ENCODE peak calls at places on chromosomes 6 and 20, in six cellular contexts. W, B, Z, V, O and G are unnamed samples.

GRCh38 chr6:108653864-108654402 is 93.2 kb downstream of the FOXO3 start:
- DNase-seq in W (no peak), O (no peak), B (peak; percentile 88), Z (no peak), V (no peak), G (no peak)

GRCh38 chr6:40640591-40641293 is 53.6 kb upstream of the LRFN2 start:
- DNase-seq in Z (no peak), B (no peak), W (peak; percentile 27), O (no peak), V (no peak), G (no peak)

GRCh38 chr20:63594043-63594561 is 20.1 kb upstream of the HELZ2 start:
- DNase-seq in Z (no peak), O (no peak), V (no peak), W (no peak), B (no peak), G (no peak)

GRCh38 chr20:38651562-38651961 is 50.0 kb downstream of the ARHGAP40 start:
- DNase-seq in O (no peak), V (no peak), Z (no peak), B (no peak), W (no peak), G (no peak)

GRCh38 chr6:155089746-155090145 is 94.6 kb downstream of the TIAM2 start:
- DNase-seq in Z (no peak), O (no peak), W (no peak), V (no peak), B (no peak), G (no peak)

GRCh38 chr6:107968081-107968480 is 10.1 kb upstream of the SEC63 start:
- DNase-seq in W (no peak), O (no peak), Z (no peak), V (no peak), B (no peak), G (no peak)

GRCh38 chr6:140380371-140381218 is 1006.1 kb upstream of the CITED2 start:
- DNase-seq in O (no peak), W (no peak), Z (no peak), V (no peak), B (no peak), G (no peak)

GRCh38 chr20:64099086-64099786 is 8.1 kb downstream of the NPBWR2 start:
- DNase-seq in W (peak; percentile 71), B (no peak), V (no peak), Z (no peak), O (no peak), G (no peak)

GRCh38 chr6:111978826-111979225 is 75.1 kb upstream of the CCN6 start:
- DNase-seq in B (no peak), V (no peak), W (no peak), Z (no peak), O (no peak), G (no peak)

GRCh38 chr6:44256291-44257006 is 879 bp downstream of the SLC35B2 start:
- DNase-seq in V (no peak), W (no peak), O (no peak), B (no peak), Z (no peak), G (no peak)

GRCh38 chr6:84095156-84095555 is 61.6 kb downstream of the MRAP2 start:
- DNase-seq in O (no peak), Z (no peak), B (no peak), W (no peak), V (no peak), G (no peak)

GRCh38 chr20:45647441-45648050 is 16.5 kb upstream of the WFDC9 start:
- DNase-seq in V (no peak), W (no peak), B (no peak), O (no peak), Z (no peak), G (no peak)

GRCh38 chr6:28606424-28607391 is 81.0 kb downstream of the GPX5 start:
- DNase-seq in V (peak; percentile 52), B (peak; percentile 68), O (no peak), Z (peak; percentile 71), W (peak; percentile 93), G (no peak)

GRCh38 chr20:10271470-10272219 is 53.0 kb downstream of the SNAP25 start:
- DNase-seq in B (no peak), Z (no peak), W (peak; percentile 18), O (no peak), V (no peak), G (no peak)

GRCh38 chr6:2127484-2127911 is 117.9 kb downstream of the GMDS start:
- DNase-seq in V (no peak), W (no peak), B (peak; percentile 90), Z (no peak), O (no peak), G (peak; percentile 92)

GRCh38 chr6:118894425-118895240 is 681 bp downstream of the ASF1A start:
- DNase-seq in O (peak; percentile 62), W (peak; percentile 81), V (peak; percentile 70), Z (no peak), B (peak; percentile 78), G (no peak)

GRCh38 chr20:51321343-51322163 is 221.0 kb downstream of the NFATC2 start:
- DNase-seq in B (no peak), V (no peak), O (no peak), W (no peak), Z (no peak), G (no peak)

GRCh38 chr6:39221746-39222641 is 7.3 kb downstream of the KCNK5 start:
- DNase-seq in B (no peak), W (no peak), V (no peak), Z (no peak), O (no peak), G (no peak)

GRCh38 chr6:64622944-64623343 is 987.3 kb downstream of the PHF3 start:
- DNase-seq in V (no peak), B (no peak), Z (no peak), W (no peak), O (no peak), G (no peak)

GRCh38 chr6:138682722-138683521 is 90.6 kb upstream of the CCDC28A start:
- DNase-seq in O (no peak), V (no peak), W (no peak), B (peak; percentile 51), Z (no peak), G (no peak)

GRCh38 chr6:44138717-44139350 is 11.5 kb downstream of the TMEM63B start:
- DNase-seq in V (no peak), O (no peak), W (no peak), B (no peak), Z (no peak), G (no peak)

GRCh38 chr6:166998256-166999144 is 697 bp upstream of the CEP43 start:
- DNase-seq in V (no peak), O (peak; percentile 3), Z (no peak), W (peak; percentile 65), B (no peak), G (no peak)

GRCh38 chr6:151285121-151285520 is 45.4 kb downstream of the AKAP12 start:
- DNase-seq in W (no peak), Z (no peak), V (no peak), O (no peak), B (peak; percentile 80), G (peak; percentile 77)

GRCh38 chr6:112252571-112253504 is 1.5 kb downstream of the LAMA4 start:
- DNase-seq in W (peak; percentile 31), V (no peak), O (no peak), B (peak; percentile 79), Z (no peak), G (no peak)

GRCh38 chr6:93416575-93417420 is 2.6 kb downstream of the EPHA7 start:
- DNase-seq in B (peak; percentile 14), W (peak; percentile 95), O (no peak), V (no peak), Z (peak; percentile 11), G (no peak)